ENCODE peak calls at places on chromosomes 1 and 21, in eight cellular contexts. B is left cardiac atrium; I is NAMALWA; E is stimulated activated CD8-positive, alpha-beta memory T cell treated with anti-CD3 and anti-CD28 coated beads, Interleukin-4, amount 100 ng/mL, for 1 hour; T is RCC 7860; C is NCI-H1417; Z is stimulated activated CD4-positive, alpha-beta T cell treated with anti-CD3 and anti-CD28 coated beads, Interleukin-1b, Interleukin-23, amount 100 ng/mL, for 4 hours; O is cardiac fibroblast. G is an unnamed sample.

GRCh38 chr1:53077599-53077965 is 15.6 kb downstream of the PODN start:
- DNase-seq in E (no peak), T (no peak), O (no peak), Z (no peak), C (no peak), B (peak; percentile 16), I (no peak), G (no peak)

GRCh38 chr1:197984273-197984672 is 67.1 kb downstream of the LHX9 start:
- DNase-seq in B (no peak), I (no peak), C (no peak), E (no peak), O (peak; percentile 21), Z (no peak), T (no peak), G (no peak)

GRCh38 chr1:115969509-115969908 is 6.8 kb upstream of the SLC22A15 start:
- DNase-seq in I (peak; percentile 52), T (no peak), Z (no peak), O (no peak), C (no peak), E (no peak), B (no peak), G (peak; percentile 4)

GRCh38 chr1:64856564-64856963 is 109.8 kb downstream of the JAK1 start:
- DNase-seq in T (no peak), O (peak; percentile 21), Z (no peak), E (no peak), C (no peak), B (no peak), I (peak; percentile 51), G (peak; percentile 43)

GRCh38 chr1:18535391-18536210 is 54.9 kb downstream of the KLHDC7A start:
- DNase-seq in I (no peak), E (no peak), B (no peak), Z (no peak), C (peak; percentile 77), O (no peak), T (no peak), G (no peak)

GRCh38 chr21:29465528-29465927 is 166.8 kb downstream of the BACH1 start:
- DNase-seq in I (no peak), O (no peak), T (no peak), C (no peak), Z (no peak), B (no peak), E (no peak), G (no peak)

GRCh38 chr1:3431266-3431665 is 23.2 kb upstream of the ARHGEF16 start:
- DNase-seq in E (no peak), C (no peak), T (no peak), Z (no peak), O (no peak), I (peak; percentile 60), B (no peak), G (no peak)

GRCh38 chr1:45378184-45378583 is 37.9 kb upstream of the MUTYH start:
- DNase-seq in O (no peak), C (no peak), E (no peak), B (no peak), Z (no peak), I (no peak), T (no peak), G (no peak)

GRCh38 chr1:187032982-187033705 is 204.4 kb downstream of the PLA2G4A start:
- DNase-seq in B (no peak), T (no peak), C (no peak), E (no peak), O (peak; percentile 59), I (no peak), Z (no peak), G (peak; percentile 14)

GRCh38 chr1:43968348-43968948 is 1.4 kb upstream of the DPH2 start:
- DNase-seq in O (peak; percentile 49), I (peak; percentile 48), Z (no peak), E (no peak), T (no peak), B (no peak), C (no peak), G (no peak)